ENCODE peak calls at places on chromosomes 12 and 14, in five cellular contexts. One of them, this sample, is unnamed.
A peak's percentile ranks its signal among the peaks of the same experiment; 100 is the strongest.

GRCh38 chr12:130969223-130969622 is 15.5 kb downstream of the ADGRD1 start:
- DNase-seq in GM12878: no peak
- DNase-seq in K562: no peak
- DNase-seq in H1: no peak
- DNase-seq in HepG2: no peak
- DNase-seq in this sample: no peak

GRCh38 chr14:74945261-74945851 is 10.0 kb downstream of the PGF start:
- DNase-seq in GM12878: no peak
- DNase-seq in K562: peak; percentile 66
- DNase-seq in H1: peak; percentile 93
- DNase-seq in HepG2: no peak
- DNase-seq in this sample: peak; percentile 86

GRCh38 chr12:18261273-18261672 is at the start of gene PIK3C2G:
- DNase-seq in GM12878: no peak
- DNase-seq in K562: no peak
- DNase-seq in H1: no peak
- DNase-seq in HepG2: no peak
- DNase-seq in this sample: no peak

GRCh38 chr12:85641796-85642195 is 194.4 kb downstream of the RASSF9 start:
- DNase-seq in GM12878: no peak
- DNase-seq in K562: no peak
- DNase-seq in H1: no peak
- DNase-seq in HepG2: no peak
- DNase-seq in this sample: no peak

GRCh38 chr12:1747609-1748008 is 56.7 kb downstream of the ADIPOR2 start:
- DNase-seq in GM12878: no peak
- DNase-seq in K562: no peak
- DNase-seq in H1: no peak
- DNase-seq in HepG2: no peak
- DNase-seq in this sample: no peak

GRCh38 chr12:67413577-67413976 is 144.4 kb downstream of the CAND1 start:
- DNase-seq in GM12878: no peak
- DNase-seq in K562: no peak
- DNase-seq in H1: no peak
- DNase-seq in HepG2: no peak
- DNase-seq in this sample: no peak

GRCh38 chr12:16524378-16524777 is 81.6 kb downstream of the LMO3 start:
- DNase-seq in GM12878: no peak
- DNase-seq in K562: no peak
- DNase-seq in H1: no peak
- DNase-seq in HepG2: no peak
- DNase-seq in this sample: no peak

GRCh38 chr12:124780336-124780735 is 83.3 kb downstream of the SCARB1 start:
- DNase-seq in GM12878: no peak
- DNase-seq in K562: no peak
- DNase-seq in H1: no peak
- DNase-seq in HepG2: no peak
- DNase-seq in this sample: no peak

GRCh38 chr14:38042356-38042755 is 165.3 kb upstream of the SSTR1 start:
- DNase-seq in GM12878: no peak
- DNase-seq in K562: no peak
- DNase-seq in H1: no peak
- DNase-seq in HepG2: peak; percentile 38
- DNase-seq in this sample: no peak

GRCh38 chr12:48542300-48542928 is 17.0 kb downstream of the OR8S1 start:
- DNase-seq in GM12878: no peak
- DNase-seq in K562: peak; percentile 50
- DNase-seq in H1: peak; percentile 66
- DNase-seq in HepG2: peak; percentile 27
- DNase-seq in this sample: no peak

GRCh38 chr12:78698747-78699146 is 165.8 kb upstream of the SYT1 start:
- DNase-seq in GM12878: no peak
- DNase-seq in K562: no peak
- DNase-seq in H1: no peak
- DNase-seq in HepG2: no peak
- DNase-seq in this sample: no peak

GRCh38 chr12:71152838-71153237 is 5.0 kb downstream of the TSPAN8 start:
- DNase-seq in GM12878: no peak
- DNase-seq in K562: no peak
- DNase-seq in H1: no peak
- DNase-seq in HepG2: no peak
- DNase-seq in this sample: no peak

GRCh38 chr12:124871297-124871696 is 7.6 kb upstream of the SCARB1 start:
- DNase-seq in GM12878: no peak
- DNase-seq in K562: no peak
- DNase-seq in H1: no peak
- DNase-seq in HepG2: no peak
- DNase-seq in this sample: no peak

GRCh38 chr12:2284857-2285256 is 232.1 kb downstream of the CACNA1C start:
- DNase-seq in GM12878: no peak
- DNase-seq in K562: peak; percentile 20
- DNase-seq in H1: peak; percentile 91
- DNase-seq in HepG2: peak; percentile 29
- DNase-seq in this sample: peak; percentile 89

GRCh38 chr12:33438890-33439586 is 581 bp downstream of the SYT10 start:
- DNase-seq in GM12878: no peak
- DNase-seq in K562: peak; percentile 42
- DNase-seq in H1: peak; percentile 80
- DNase-seq in HepG2: no peak
- DNase-seq in this sample: peak; percentile 57

GRCh38 chr12:122937622-122938091 is 28.6 kb downstream of the ABCB9 start:
- DNase-seq in GM12878: no peak
- DNase-seq in K562: no peak
- DNase-seq in H1: no peak
- DNase-seq in HepG2: no peak
- DNase-seq in this sample: no peak

GRCh38 chr12:100473716-100474150 is at the start of gene NR1H4:
- DNase-seq in GM12878: no peak
- DNase-seq in K562: no peak
- DNase-seq in H1: no peak
- DNase-seq in HepG2: peak; percentile 32
- DNase-seq in this sample: no peak

GRCh38 chr14:92880351-92880750 is 42.6 kb upstream of the CHGA start:
- DNase-seq in GM12878: no peak
- DNase-seq in K562: no peak
- DNase-seq in H1: no peak
- DNase-seq in HepG2: no peak
- DNase-seq in this sample: no peak

GRCh38 chr12:6927999-6928702 is 392 bp downstream of the ATN1 start:
- DNase-seq in GM12878: no peak
- DNase-seq in K562: peak; percentile 71
- DNase-seq in H1: no peak
- DNase-seq in HepG2: no peak
- DNase-seq in this sample: no peak

GRCh38 chr14:79971330-79971729 is 240.0 kb downstream of the DIO2 start:
- DNase-seq in GM12878: no peak
- DNase-seq in K562: no peak
- DNase-seq in H1: no peak
- DNase-seq in HepG2: no peak
- DNase-seq in this sample: no peak

GRCh38 chr12:25552681-25553080 is 402 bp downstream of the LMNTD1 start:
- DNase-seq in GM12878: no peak
- DNase-seq in K562: no peak
- DNase-seq in H1: no peak
- DNase-seq in HepG2: no peak
- DNase-seq in this sample: no peak

GRCh38 chr14:94011795-94012194 is 14.3 kb upstream of the OTUB2 start:
- DNase-seq in GM12878: no peak
- DNase-seq in K562: no peak
- DNase-seq in H1: no peak
- DNase-seq in HepG2: no peak
- DNase-seq in this sample: no peak

GRCh38 chr14:51478241-51478640 is 173.5 kb upstream of the FRMD6 start:
- DNase-seq in GM12878: no peak
- DNase-seq in K562: no peak
- DNase-seq in H1: no peak
- DNase-seq in HepG2: no peak
- DNase-seq in this sample: no peak

GRCh38 chr12:47860279-47860841 is 40.7 kb upstream of the HDAC7 start:
- DNase-seq in GM12878: no peak
- DNase-seq in K562: no peak
- DNase-seq in H1: no peak
- DNase-seq in HepG2: no peak
- DNase-seq in this sample: no peak

GRCh38 chr14:72893636-72894322 is at the start of gene DPF3:
- DNase-seq in GM12878: peak; percentile 75
- DNase-seq in K562: peak; percentile 96
- DNase-seq in H1: peak; percentile 96
- DNase-seq in HepG2: peak; percentile 89
- DNase-seq in this sample: peak; percentile 98

GRCh38 chr14:68638056-68638816 is 154.6 kb downstream of the ZFP36L1 start:
- DNase-seq in GM12878: no peak
- DNase-seq in K562: no peak
- DNase-seq in H1: peak; percentile 42
- DNase-seq in HepG2: peak; percentile 45
- DNase-seq in this sample: no peak

GRCh38 chr14:68692916-68693771 is 99.7 kb downstream of the ZFP36L1 start:
- DNase-seq in GM12878: no peak
- DNase-seq in K562: no peak
- DNase-seq in H1: no peak
- DNase-seq in HepG2: no peak
- DNase-seq in this sample: no peak

GRCh38 chr12:27003421-27004311 is 10.5 kb downstream of the TM7SF3 start:
- DNase-seq in GM12878: no peak
- DNase-seq in K562: no peak
- DNase-seq in H1: no peak
- DNase-seq in HepG2: no peak
- DNase-seq in this sample: no peak

GRCh38 chr12:67410667-67411067 is 141.5 kb downstream of the CAND1 start:
- DNase-seq in GM12878: no peak
- DNase-seq in K562: no peak
- DNase-seq in H1: no peak
- DNase-seq in HepG2: no peak
- DNase-seq in this sample: no peak

GRCh38 chr12:20476551-20476950 is 108.2 kb downstream of the PDE3A start:
- DNase-seq in GM12878: no peak
- DNase-seq in K562: no peak
- DNase-seq in H1: no peak
- DNase-seq in HepG2: no peak
- DNase-seq in this sample: no peak

GRCh38 chr14:22556021-22556989 is 32.7 kb downstream of the DAD1 start:
- DNase-seq in GM12878: peak; percentile 98
- DNase-seq in K562: peak; percentile 58
- DNase-seq in H1: no peak
- DNase-seq in HepG2: no peak
- DNase-seq in this sample: no peak

GRCh38 chr12:83826112-83826511 is 1086.5 kb downstream of the SLC6A15 start:
- DNase-seq in GM12878: no peak
- DNase-seq in K562: peak; percentile 11
- DNase-seq in H1: peak; percentile 87
- DNase-seq in HepG2: no peak
- DNase-seq in this sample: peak; percentile 86

GRCh38 chr12:1644523-1645438 is 15.8 kb downstream of the WNT5B start:
- DNase-seq in GM12878: no peak
- DNase-seq in K562: no peak
- DNase-seq in H1: no peak
- DNase-seq in HepG2: no peak
- DNase-seq in this sample: no peak

GRCh38 chr12:66232258-66232657 is 43.2 kb downstream of the IRAK3 start:
- DNase-seq in GM12878: no peak
- DNase-seq in K562: no peak
- DNase-seq in H1: no peak
- DNase-seq in HepG2: no peak
- DNase-seq in this sample: no peak

GRCh38 chr12:96416033-96416790 is 16.0 kb upstream of the CDK17 start:
- DNase-seq in GM12878: no peak
- DNase-seq in K562: no peak
- DNase-seq in H1: no peak
- DNase-seq in HepG2: peak; percentile 21
- DNase-seq in this sample: no peak

GRCh38 chr14:58238252-58239247 is 6.1 kb upstream of the PSMA3 start:
- DNase-seq in GM12878: no peak
- DNase-seq in K562: peak; percentile 19
- DNase-seq in H1: no peak
- DNase-seq in HepG2: no peak
- DNase-seq in this sample: no peak

GRCh38 chr12:63916561-63917476 is 72.3 kb downstream of the SRGAP1 start:
- DNase-seq in GM12878: no peak
- DNase-seq in K562: no peak
- DNase-seq in H1: no peak
- DNase-seq in HepG2: no peak
- DNase-seq in this sample: no peak

GRCh38 chr14:95078841-95079240 is 78.5 kb downstream of the DICER1 start:
- DNase-seq in GM12878: no peak
- DNase-seq in K562: no peak
- DNase-seq in H1: peak; percentile 44
- DNase-seq in HepG2: no peak
- DNase-seq in this sample: peak; percentile 27
- TF ChIP-seq ATF2 in GM12878: no peak
- TF ChIP-seq ATF2 in K562: no peak
- TF ChIP-seq ATF2 in H1: no peak
- TF ChIP-seq ATF2 in HepG2: no peak
- TF ChIP-seq ATF2 in this sample: no peak

GRCh38 chr14:101665478-101666078 is 95.9 kb upstream of the PPP2R5C start:
- DNase-seq in GM12878: no peak
- DNase-seq in K562: peak; percentile 13
- DNase-seq in H1: peak; percentile 69
- DNase-seq in HepG2: peak; percentile 32
- DNase-seq in this sample: peak; percentile 66
- TF ChIP-seq ATF2 in GM12878: no peak
- TF ChIP-seq ATF2 in K562: no peak
- TF ChIP-seq ATF2 in H1: no peak
- TF ChIP-seq ATF2 in HepG2: no peak
- TF ChIP-seq ATF2 in this sample: no peak

GRCh38 chr14:102655154-102655553 is 62.7 kb downstream of the RCOR1 start:
- DNase-seq in GM12878: no peak
- DNase-seq in K562: no peak
- DNase-seq in H1: no peak
- DNase-seq in HepG2: peak; percentile 74
- DNase-seq in this sample: no peak
- TF ChIP-seq ATF2 in GM12878: no peak
- TF ChIP-seq ATF2 in K562: no peak
- TF ChIP-seq ATF2 in H1: no peak
- TF ChIP-seq ATF2 in HepG2: no peak
- TF ChIP-seq ATF2 in this sample: no peak

DNA sequence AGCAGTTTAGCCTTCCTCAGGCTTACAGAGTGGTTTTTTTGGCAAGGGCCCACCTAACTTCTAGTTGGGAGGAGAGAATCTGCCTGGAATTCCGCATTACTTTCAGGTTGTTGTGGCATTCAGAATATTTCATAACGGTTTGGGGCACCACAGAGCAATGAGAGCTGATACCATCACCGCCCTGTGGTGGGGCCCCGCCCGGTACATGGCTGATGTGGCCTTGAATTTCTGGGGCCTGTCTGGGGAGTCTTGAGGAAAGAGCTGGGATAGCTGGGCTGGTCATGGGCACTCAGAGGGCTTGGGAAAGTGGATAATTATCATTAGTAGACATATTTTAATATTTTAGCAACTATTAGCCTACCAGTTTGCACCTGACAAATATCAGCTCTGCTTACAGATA is 4.2 kb downstream of the TESPA1 start:
- DNase-seq in GM12878: no peak
- DNase-seq in K562: peak; percentile 50
- DNase-seq in H1: no peak
- DNase-seq in HepG2: no peak
- DNase-seq in this sample: no peak
- TF ChIP-seq ATF2 in GM12878: no peak
- TF ChIP-seq ATF2 in K562: no peak
- TF ChIP-seq ATF2 in H1: no peak
- TF ChIP-seq ATF2 in HepG2: no peak
- TF ChIP-seq ATF2 in this sample: no peak